ENCODE peak calls at places on chromosome 21, in ten cellular contexts. W, M, N, S, Z, H, T, E, K and F are unnamed samples.

GRCh38 chr21:26448751-26449150 is 124.3 kb downstream of the CYYR1 start:
- DNase-seq in S (peak), M (no peak), T (no peak), Z (no peak), E (no peak), N (peak), H (no peak), K (no peak), W (no peak), F (no peak)

GRCh38 chr21:27362249-27362648 is 395.4 kb upstream of the ADAMTS5 start:
- DNase-seq in E (no peak), Z (no peak), M (no peak), T (no peak), W (no peak), H (no peak), N (no peak), S (peak), K (no peak), F (no peak)

GRCh38 chr21:39630191-39630591 is 17.5 kb downstream of the B3GALT5 start:
- DNase-seq in K (no peak), E (no peak), Z (no peak), N (peak), M (no peak), H (no peak), S (no peak), T (peak), W (no peak), F (no peak)

GRCh38 chr21:26801524-26801923 is 43.7 kb downstream of the ADAMTS1 start:
- DNase-seq in Z (no peak), N (peak), E (no peak), K (no peak), M (no peak), H (no peak), S (peak), T (peak), W (peak), F (no peak)

GRCh38 chr21:25717491-25718139 is 17.1 kb downstream of the ATP5PF start:
- DNase-seq in N (peak), S (peak), M (no peak), E (no peak), H (no peak), Z (no peak), W (no peak), T (peak), K (no peak), F (no peak)

GRCh38 chr21:46421191-46421750 is 37.4 kb upstream of the DIP2A start:
- DNase-seq in N (no peak), S (no peak), Z (no peak), W (no peak), E (no peak), M (no peak), H (no peak), K (no peak), T (no peak), F (no peak)

GRCh38 chr21:15722591-15723324 is 7.0 kb upstream of the USP25 start:
- DNase-seq in T (no peak), W (no peak), E (no peak), K (peak), Z (no peak), M (no peak), H (peak), N (no peak), S (no peak), F (peak)

GRCh38 chr21:38804617-38805281 is 980 bp upstream of the ETS2 start:
- DNase-seq in W (no peak), M (peak), T (peak), Z (peak), S (peak), K (peak), H (peak), E (peak), N (peak), F (peak)

GRCh38 chr21:43572443-43572842 is 86.8 kb downstream of the HSF2BP start:
- DNase-seq in E (no peak), N (no peak), H (no peak), K (no peak), M (no peak), W (no peak), T (no peak), S (no peak), Z (no peak), F (no peak)
- H3K27ac ChIP-seq in E (no peak), N (no peak), H (no peak), K (no peak), M (no peak), W (no peak), T (no peak), S (no peak), Z (no peak), F (no peak)

GRCh38 chr21:44871576-44872265 is 1.8 kb downstream of the PTTG1IP start:
- DNase-seq in T (peak), M (no peak), S (peak), W (no peak), E (no peak), K (peak), Z (peak), H (peak), N (peak), F (peak)

GRCh38 chr21:44867999-44868700 is 5.3 kb downstream of the PTTG1IP start:
- DNase-seq in M (no peak), K (no peak), W (no peak), E (no peak), T (no peak), Z (no peak), N (no peak), S (no peak), H (no peak), F (no peak)

GRCh38 chr21:44870748-44871495 is 2.6 kb downstream of the PTTG1IP start:
- DNase-seq in K (peak), Z (no peak), M (no peak), T (no peak), E (no peak), W (no peak), H (peak), S (no peak), N (no peak), F (peak)

GRCh38 chr21:44868707-44869106 is 4.8 kb downstream of the PTTG1IP start:
- DNase-seq in T (no peak), S (no peak), K (no peak), E (no peak), Z (no peak), W (no peak), N (no peak), M (no peak), H (no peak), F (no peak)

DNA sequence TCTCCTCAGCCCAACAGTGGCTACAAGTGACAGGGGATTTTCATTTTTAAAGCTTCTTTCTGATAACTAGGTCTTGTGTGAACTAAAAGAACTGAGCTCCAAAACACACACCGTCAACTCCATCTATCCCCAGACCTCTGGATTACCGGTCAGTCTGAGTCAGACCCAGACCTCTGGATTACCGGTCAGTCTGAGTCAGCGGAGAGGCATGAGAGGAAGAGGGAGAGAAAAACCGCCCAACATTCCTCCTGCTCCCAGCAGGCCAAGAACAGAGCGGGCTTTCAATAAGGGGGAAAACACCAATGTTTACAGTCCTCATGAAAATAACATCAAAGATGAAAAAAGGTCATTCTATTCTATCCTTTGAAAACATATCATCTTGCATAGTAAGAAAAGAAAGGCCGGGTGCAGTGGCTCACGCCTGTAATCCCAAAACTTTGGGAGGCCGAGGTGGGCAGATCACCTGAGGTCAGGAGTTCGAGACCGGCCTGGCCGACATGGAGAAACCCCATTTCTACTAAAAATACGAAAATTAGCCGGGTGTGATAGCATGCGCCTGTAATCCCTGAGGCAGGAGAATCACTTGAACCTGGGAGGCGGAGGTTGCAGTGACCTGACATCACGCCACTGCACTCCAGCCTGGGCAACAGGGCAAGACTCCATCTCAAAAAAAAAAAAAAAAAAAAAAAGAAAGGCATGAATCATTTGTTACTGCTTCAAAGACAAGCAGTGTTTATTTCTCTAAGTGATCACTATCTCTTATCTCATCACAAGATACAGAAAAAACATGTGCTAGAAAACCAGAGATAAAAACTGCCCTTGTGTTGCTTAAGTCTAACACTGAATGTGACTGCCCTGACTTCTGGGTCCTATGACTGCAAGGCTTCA is 3.4 kb downstream of the PTTG1IP start:
- DNase-seq in N (peak), H (peak), E (no peak), W (peak), T (peak), Z (peak), S (peak), K (peak), M (peak), F (peak)
- H3K4me3 ChIP-seq in N (peak), H (no peak), E (no peak), W (peak), T (peak), Z (peak), S (no peak), K (no peak), M (no peak), F (no peak)

DNA sequence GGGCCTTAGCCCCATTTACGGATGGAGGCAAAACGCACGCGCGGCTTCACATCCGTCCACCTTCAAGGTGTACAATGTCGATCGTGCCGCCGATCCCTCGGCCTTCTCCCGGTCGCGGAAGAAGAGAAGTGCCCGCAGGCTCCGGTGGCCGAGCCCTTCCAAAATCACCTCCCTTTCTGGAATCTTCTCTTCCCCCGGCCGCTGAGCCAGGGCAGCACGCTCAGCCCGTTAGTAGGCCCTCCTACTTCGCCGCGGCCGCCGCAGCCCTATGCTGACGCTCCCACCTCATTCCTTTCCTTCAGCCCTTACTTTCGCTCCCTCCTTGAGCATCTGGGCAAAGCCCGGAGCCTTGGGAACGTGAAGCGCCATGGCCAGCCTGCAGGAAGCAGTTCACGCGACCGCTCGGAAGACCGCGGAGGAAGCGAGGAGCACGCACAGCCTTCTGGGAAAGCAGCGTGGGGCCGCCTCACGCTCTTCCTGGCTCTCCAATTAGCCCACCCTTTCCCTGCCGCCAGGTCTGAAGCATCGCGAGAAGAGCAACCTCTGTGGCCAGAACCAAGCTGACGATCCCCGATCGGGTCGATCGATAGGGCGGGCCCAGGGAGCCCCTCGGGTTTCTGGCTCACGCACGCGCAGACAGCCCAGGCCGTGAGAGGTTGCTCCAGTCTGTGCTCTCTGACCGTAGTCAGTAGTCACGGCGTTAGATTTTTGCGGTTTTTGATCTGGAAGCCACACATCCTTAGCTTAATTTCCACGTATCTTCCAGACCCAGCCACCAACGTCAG is at the start of gene CCT8:
- DNase-seq in N (peak), M (peak), H (peak), W (peak), S (peak), E (peak), K (peak), T (peak), Z (peak), F (peak)
- TF ChIP-seq CTCF in N (no peak), M (no peak), H (no peak), W (no peak), S (no peak), E (no peak), K (no peak), T (no peak), Z (peak), F (no peak)

GRCh38 chr21:36385909-36386642 is 884 bp downstream of the CHAF1B start:
- DNase-seq in H (no peak), E (no peak), W (no peak), M (peak), Z (no peak), S (peak), T (peak), K (no peak), N (no peak), F (no peak)
- H3K27ac ChIP-seq in H (peak), E (peak), W (no peak), M (peak), Z (peak), S (no peak), T (no peak), K (peak), N (no peak), F (no peak)

GRCh38 chr21:35048183-35048601 is 910 bp downstream of the RUNX1 start:
- DNase-seq in M (no peak), K (peak), E (peak), W (no peak), S (no peak), T (no peak), N (no peak), Z (no peak), H (no peak), F (no peak)
- H3K4me3 ChIP-seq in M (no peak), K (no peak), E (peak), W (peak), S (no peak), T (peak), N (peak), Z (peak), H (peak), F (no peak)

GRCh38 chr21:31780944-31781343 is 49.0 kb upstream of the SCAF4 start:
- DNase-seq in W (no peak), N (no peak), S (no peak), Z (no peak), H (no peak), T (no peak), E (peak), M (no peak), K (no peak), F (no peak)
- TF ChIP-seq CTCF in W (no peak), N (no peak), S (no peak), Z (no peak), H (no peak), T (no peak), E (peak), M (no peak), K (no peak), F (no peak)

GRCh38 chr21:41948901-41949300 is 4.9 kb downstream of the C2CD2 start:
- DNase-seq in S (no peak), K (no peak), T (no peak), E (no peak), Z (no peak), H (no peak), M (no peak), W (no peak), N (no peak), F (no peak)
- H3K27ac ChIP-seq in S (no peak), K (no peak), T (no peak), E (no peak), Z (no peak), H (no peak), M (no peak), W (no peak), N (no peak), F (no peak)

GRCh38 chr21:43352568-43353281 is 74.2 kb downstream of the SIK1 start:
- DNase-seq in Z (no peak), S (no peak), E (peak), H (no peak), M (no peak), K (no peak), W (no peak), N (no peak), T (no peak), F (no peak)
- H3K4me3 ChIP-seq in Z (no peak), S (no peak), E (no peak), H (no peak), M (no peak), K (no peak), W (no peak), N (no peak), T (no peak), F (no peak)